ENCODE peak calls at places on chromosomes 4 and X, in six cellular contexts. K, R, N, O, X and G are unnamed samples.

GRCh38 chr4:73343432-73343831 is 60.7 kb upstream of the ALB start:
- DNase-seq in R (no peak), K (no peak), O (no peak), N (no peak), X (no peak), G (no peak)

GRCh38 chr4:157768419-157768818 is 404.4 kb downstream of the GASK1B start:
- DNase-seq in K (no peak), X (no peak), R (no peak), O (no peak), N (no peak), G (no peak)

GRCh38 chr4:182795446-182796238 is 121.5 kb downstream of the DCTD start:
- DNase-seq in N (no peak), K (no peak), X (no peak), R (no peak), O (no peak), G (no peak)

GRCh38 chr4:100290585-100290984 is 100.3 kb upstream of the DDIT4L start:
- DNase-seq in X (no peak), K (no peak), R (no peak), O (peak), N (peak), G (no peak)

GRCh38 chr4:1172228-1172851 is at the start of gene SPON2:
- DNase-seq in K (no peak), N (no peak), X (peak), R (no peak), O (peak), G (no peak)

GRCh38 chrX:103687696-103688191 is 1.2 kb upstream of the MORF4L2 start:
- DNase-seq in R (peak), X (peak), K (peak), N (peak), O (peak), G (no peak)

GRCh38 chr4:103193457-103193856 is 4.7 kb downstream of the CENPE start:
- DNase-seq in K (no peak), R (no peak), N (no peak), X (no peak), O (no peak), G (no peak)

GRCh38 chr4:61924131-61924530 is 724.0 kb downstream of the ADGRL3 start:
- DNase-seq in X (no peak), K (no peak), N (no peak), O (no peak), R (no peak), G (no peak)

GRCh38 chrX:48278958-48279357 is 23.8 kb downstream of the SSX1 start:
- DNase-seq in R (no peak), K (no peak), X (no peak), O (no peak), N (no peak), G (no peak)

GRCh38 chrX:40734956-40735317 is 405 bp downstream of the MED14 start:
- DNase-seq in R (peak), X (no peak), O (no peak), K (no peak), N (no peak), G (no peak)

GRCh38 chr4:80197132-80197573 is at the start of gene PRDM8:
- DNase-seq in R (peak), O (peak), N (peak), K (no peak), X (no peak), G (no peak)

GRCh38 chr4:148444296-148445070 is 2.3 kb upstream of the NR3C2 start:
- DNase-seq in K (peak), X (peak), R (peak), N (no peak), O (no peak), G (no peak)

GRCh38 chr4:138374947-138375346 is 132.8 kb upstream of the SLC7A11 start:
- DNase-seq in R (no peak), X (no peak), N (no peak), O (no peak), K (no peak), G (no peak)

GRCh38 chr4:930827-931193 is 1.3 kb downstream of the GAK start:
- DNase-seq in R (no peak), N (no peak), K (no peak), O (no peak), X (no peak), G (no peak)

GRCh38 chr4:23878912-23879732 is 10.7 kb downstream of the PPARGC1A start:
- DNase-seq in N (no peak), O (peak), R (no peak), X (no peak), K (no peak), G (no peak)

GRCh38 chr4:147924604-147925412 is 192.9 kb downstream of the ARHGAP10 start:
- DNase-seq in O (peak), N (peak), X (no peak), R (peak), K (peak), G (no peak)

GRCh38 chr4:150402968-150403367 is 179.0 kb upstream of the MAB21L2 start:
- DNase-seq in K (peak), R (no peak), X (peak), N (no peak), O (peak), G (no peak)

GRCh38 chr4:11889099-11889498 is 460.4 kb upstream of the HS3ST1 start:
- DNase-seq in O (no peak), X (no peak), R (no peak), K (no peak), N (no peak), G (no peak)

GRCh38 chr4:91147067-91147466 is 1019.9 kb downstream of the CCSER1 start:
- DNase-seq in R (no peak), N (no peak), X (no peak), K (no peak), O (no peak), G (no peak)

GRCh38 chr4:164204434-164204833 is 549.5 kb upstream of the SMIM31 start:
- DNase-seq in X (no peak), N (no peak), K (peak), O (peak), R (no peak), G (no peak)

GRCh38 chr4:186623546-186623945 is 68.2 kb upstream of the MTNR1A start:
- DNase-seq in K (no peak), X (no peak), N (no peak), R (no peak), O (no peak), G (no peak)

GRCh38 chr4:123340381-123340701 is 56.3 kb upstream of the SPRY1 start:
- DNase-seq in X (no peak), N (peak), K (peak), O (peak), R (no peak), G (no peak)

GRCh38 chr4:138538743-138539142 is 296.6 kb upstream of the SLC7A11 start:
- DNase-seq in X (no peak), R (no peak), K (no peak), O (no peak), N (no peak), G (no peak)

GRCh38 chr4:123393696-123394095 is 2.9 kb upstream of the SPRY1 start:
- DNase-seq in K (no peak), R (no peak), O (no peak), N (no peak), X (no peak), G (no peak)

GRCh38 chr4:145061325-145061920 is 36.6 kb downstream of the ANAPC10 start:
- DNase-seq in O (peak), R (no peak), N (peak), X (no peak), K (no peak), G (no peak)

GRCh38 chr4:39319678-39320077 is 46.5 kb downstream of the RFC1 start:
- DNase-seq in K (peak), R (no peak), X (no peak), O (peak), N (peak), G (no peak)

GRCh38 chr4:144906181-144906895 is 191.7 kb downstream of the ANAPC10 start:
- DNase-seq in K (no peak), N (no peak), R (no peak), X (no peak), O (peak), G (no peak)

GRCh38 chr4:101156619-101157310 is 190.6 kb downstream of the PPP3CA start:
- DNase-seq in X (no peak), K (no peak), R (no peak), O (peak), N (no peak), G (no peak)

GRCh38 chr4:8675383-8675782 is 82.8 kb downstream of the CPZ start:
- DNase-seq in O (peak), N (no peak), R (no peak), K (no peak), X (no peak), G (no peak)

GRCh38 chr4:3010998-3011397 is 47.6 kb downstream of the GRK4 start:
- DNase-seq in N (peak), O (peak), K (no peak), X (no peak), R (no peak), G (no peak)

GRCh38 chr4:36665985-36666384 is 384.6 kb downstream of the DTHD1 start:
- DNase-seq in K (no peak), N (no peak), X (no peak), R (no peak), O (no peak), G (no peak)

GRCh38 chrX:43958529-43958928 is 14.7 kb downstream of the NDP start:
- DNase-seq in R (peak), O (peak), K (peak), N (peak), X (no peak), G (no peak)
- TF ChIP-seq CTCF in R (peak), O (peak), K (peak), N (peak), X (peak), G (peak)

GRCh38 chrX:28697732-28698131 is 110.5 kb downstream of the IL1RAPL1 start:
- DNase-seq in X (no peak), K (no peak), N (no peak), R (no peak), O (no peak), G (no peak)

GRCh38 chrX:28701222-28701621 is 114.0 kb downstream of the IL1RAPL1 start:
- DNase-seq in K (no peak), X (no peak), O (no peak), R (no peak), N (no peak), G (no peak)
- TF ChIP-seq CTCF in K (no peak), X (no peak), O (peak), R (no peak), N (no peak), G (no peak)

DNA sequence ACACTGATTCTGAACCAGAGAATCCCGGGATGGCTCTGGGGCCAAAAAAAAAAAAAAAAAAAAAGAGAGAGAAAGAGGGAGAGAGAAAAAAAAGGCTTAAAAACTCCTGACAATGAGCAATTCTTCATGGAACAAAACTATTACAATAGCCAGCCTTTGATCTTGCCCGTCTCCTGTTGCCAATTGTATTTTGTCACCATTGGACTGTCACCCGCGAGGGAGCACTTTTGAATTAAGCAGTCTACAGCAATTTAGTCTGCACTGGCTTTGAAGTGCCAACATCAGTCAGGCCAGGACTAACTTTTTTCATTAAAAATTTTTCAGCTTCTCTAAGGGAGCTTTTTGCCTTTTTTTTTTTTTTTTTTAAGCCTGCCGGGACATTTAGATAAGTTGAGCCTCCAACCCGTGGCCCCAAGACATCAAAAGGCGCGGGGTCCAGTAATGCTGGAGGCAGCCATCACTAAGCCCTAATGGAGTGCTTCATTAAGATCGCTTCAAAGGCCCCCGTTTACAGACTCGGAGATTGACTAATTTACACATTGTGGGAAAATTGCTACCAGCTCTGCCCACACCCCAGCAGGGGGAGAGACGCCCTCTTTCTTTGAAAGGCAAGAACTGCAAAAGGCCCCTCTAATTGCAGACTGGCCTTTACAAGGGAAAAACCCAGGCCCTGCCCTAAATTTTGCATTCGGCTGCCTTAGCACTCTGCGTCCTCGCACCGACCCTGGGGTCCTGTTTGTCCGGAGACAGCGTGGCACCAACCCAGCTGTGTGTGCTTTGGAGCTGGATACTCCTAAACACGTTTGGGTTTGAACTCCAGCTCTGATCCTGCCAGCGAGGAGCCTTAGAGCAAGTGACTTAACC is 98.1 kb upstream of the MSX1 start:
- DNase-seq in K (no peak), X (no peak), R (no peak), N (no peak), O (no peak), G (no peak)
- TF ChIP-seq CTCF in K (no peak), X (no peak), R (no peak), N (peak), O (peak), G (peak)

GRCh38 chrX:132219343-132219768 is at the start of gene RAP2C:
- DNase-seq in K (peak), O (peak), X (peak), N (peak), R (peak), G (no peak)
- TF ChIP-seq CTCF in K (peak), O (peak), X (peak), N (peak), R (peak), G (peak)

GRCh38 chr4:119212964-119213606 is 572 bp downstream of the USP53 start:
- DNase-seq in N (peak), R (peak), X (peak), O (peak), K (peak), G (no peak)
- TF ChIP-seq CTCF in N (peak), R (no peak), X (no peak), O (peak), K (no peak), G (peak)

GRCh38 chr4:55819634-55820033 is at the start of gene EXOC1L:
- DNase-seq in O (no peak), X (no peak), R (no peak), K (no peak), N (no peak), G (no peak)
- TF ChIP-seq CTCF in O (no peak), X (no peak), R (no peak), K (no peak), N (no peak), G (no peak)

GRCh38 chrX:129145382-129145781 is 377.9 kb downstream of the SMARCA1 start:
- DNase-seq in K (no peak), R (no peak), X (no peak), N (no peak), O (no peak), G (no peak)
- TF ChIP-seq CTCF in K (no peak), R (no peak), X (no peak), N (no peak), O (no peak), G (no peak)